ENCODE peak calls at places on chromosomes 13 and 19, in five cellular contexts. One of them, this sample, is unnamed.

GRCh38 chr13:46492946-46493345 is 60.0 kb upstream of the LRCH1 start:
- DNase-seq in GM12878: no peak
- DNase-seq in HEK293T: peak; percentile 54
- DNase-seq in HepG2: peak; percentile 22
- DNase-seq in H1: no peak
- DNase-seq in this sample: peak; percentile 9

GRCh38 chr19:42468273-42468796 is 25.6 kb upstream of the CXCL17 start:
- DNase-seq in GM12878: no peak
- DNase-seq in HEK293T: peak; percentile 54
- DNase-seq in HepG2: no peak
- DNase-seq in H1: no peak
- DNase-seq in this sample: no peak

GRCh38 chr19:35164418-35164817 is 9.9 kb downstream of the FXYD5 start:
- DNase-seq in GM12878: no peak
- DNase-seq in HEK293T: no peak
- DNase-seq in HepG2: no peak
- DNase-seq in H1: no peak
- DNase-seq in this sample: no peak

GRCh38 chr19:6774821-6775707 is 2.6 kb downstream of the VAV1 start:
- DNase-seq in GM12878: no peak
- DNase-seq in HEK293T: no peak
- DNase-seq in HepG2: no peak
- DNase-seq in H1: no peak
- DNase-seq in this sample: no peak

GRCh38 chr13:24313449-24313848 is 4.1 kb downstream of the C1QTNF9 start:
- DNase-seq in GM12878: no peak
- DNase-seq in HEK293T: no peak
- DNase-seq in HepG2: no peak
- DNase-seq in H1: no peak
- DNase-seq in this sample: no peak

GRCh38 chr13:74129500-74130144 is 4.6 kb downstream of the KLF12 start:
- DNase-seq in GM12878: no peak
- DNase-seq in HEK293T: peak; percentile 46
- DNase-seq in HepG2: no peak
- DNase-seq in H1: no peak
- DNase-seq in this sample: no peak

GRCh38 chr13:88005188-88005587 is 334.0 kb downstream of the SLITRK5 start:
- DNase-seq in GM12878: no peak
- DNase-seq in HEK293T: no peak
- DNase-seq in HepG2: no peak
- DNase-seq in H1: no peak
- DNase-seq in this sample: no peak

GRCh38 chr19:317710-318508 is 26.7 kb downstream of the MIER2 start:
- DNase-seq in GM12878: no peak
- DNase-seq in HEK293T: no peak
- DNase-seq in HepG2: no peak
- DNase-seq in H1: no peak
- DNase-seq in this sample: no peak

GRCh38 chr19:55673889-55674288 is 1.1 kb upstream of the EPN1 start:
- DNase-seq in GM12878: no peak
- DNase-seq in HEK293T: no peak
- DNase-seq in HepG2: no peak
- DNase-seq in H1: no peak
- DNase-seq in this sample: no peak

GRCh38 chr19:35106898-35107540 is 8.6 kb upstream of the FXYD3 start:
- DNase-seq in GM12878: no peak
- DNase-seq in HEK293T: no peak
- DNase-seq in HepG2: no peak
- DNase-seq in H1: no peak
- DNase-seq in this sample: no peak

GRCh38 chr13:60028021-60028420 is 135.7 kb downstream of the DIAPH3 start:
- DNase-seq in GM12878: no peak
- DNase-seq in HEK293T: no peak
- DNase-seq in HepG2: no peak
- DNase-seq in H1: no peak
- DNase-seq in this sample: no peak

GRCh38 chr19:40521276-40521675 is 54.5 kb downstream of the SPTBN4 start:
- DNase-seq in GM12878: no peak
- DNase-seq in HEK293T: no peak
- DNase-seq in HepG2: peak; percentile 39
- DNase-seq in H1: no peak
- DNase-seq in this sample: no peak

GRCh38 chr13:43597599-43597945 is 189.2 kb downstream of the ENOX1 start:
- DNase-seq in GM12878: no peak
- DNase-seq in HEK293T: no peak
- DNase-seq in HepG2: no peak
- DNase-seq in H1: no peak
- DNase-seq in this sample: no peak

DNA sequence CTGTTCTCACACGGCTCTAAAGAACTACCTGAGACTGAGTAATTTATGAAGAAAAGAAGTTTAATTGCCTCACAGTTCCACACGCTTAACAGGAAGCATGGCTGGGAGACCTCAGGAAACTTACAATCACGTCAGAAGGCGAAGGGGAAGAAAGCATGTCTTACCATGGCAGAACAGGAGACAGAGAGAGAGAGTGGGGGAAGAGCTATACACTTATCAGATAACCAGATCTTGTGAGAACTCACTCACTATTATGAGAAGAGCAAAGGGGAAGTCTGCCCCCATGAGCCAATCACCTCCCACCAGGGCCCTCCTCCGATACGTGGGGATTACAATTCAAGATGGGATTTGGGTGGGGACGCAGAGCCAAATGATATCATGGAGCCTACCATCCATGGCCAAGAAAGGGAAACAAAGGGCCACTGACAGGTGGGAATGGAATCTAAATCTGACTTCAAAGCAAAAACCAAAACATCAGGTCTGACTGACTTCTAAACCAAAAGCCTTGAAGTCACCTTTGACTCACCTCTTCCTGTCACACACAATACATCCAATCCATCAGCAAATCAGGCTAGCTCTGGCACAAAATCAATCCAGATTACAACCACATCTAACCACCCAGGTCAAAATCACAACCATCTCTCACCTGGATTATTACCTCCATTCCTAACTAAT is 189.7 kb downstream of the ENOX1 start:
- DNase-seq in GM12878: no peak
- DNase-seq in HEK293T: no peak
- DNase-seq in HepG2: no peak
- DNase-seq in H1: no peak
- DNase-seq in this sample: no peak
- TF ChIP-seq SUZ12 in GM12878: no peak
- TF ChIP-seq SUZ12 in HEK293T: no peak
- TF ChIP-seq SUZ12 in HepG2: no peak
- TF ChIP-seq SUZ12 in H1: no peak
- TF ChIP-seq SUZ12 in this sample: no peak

DNA sequence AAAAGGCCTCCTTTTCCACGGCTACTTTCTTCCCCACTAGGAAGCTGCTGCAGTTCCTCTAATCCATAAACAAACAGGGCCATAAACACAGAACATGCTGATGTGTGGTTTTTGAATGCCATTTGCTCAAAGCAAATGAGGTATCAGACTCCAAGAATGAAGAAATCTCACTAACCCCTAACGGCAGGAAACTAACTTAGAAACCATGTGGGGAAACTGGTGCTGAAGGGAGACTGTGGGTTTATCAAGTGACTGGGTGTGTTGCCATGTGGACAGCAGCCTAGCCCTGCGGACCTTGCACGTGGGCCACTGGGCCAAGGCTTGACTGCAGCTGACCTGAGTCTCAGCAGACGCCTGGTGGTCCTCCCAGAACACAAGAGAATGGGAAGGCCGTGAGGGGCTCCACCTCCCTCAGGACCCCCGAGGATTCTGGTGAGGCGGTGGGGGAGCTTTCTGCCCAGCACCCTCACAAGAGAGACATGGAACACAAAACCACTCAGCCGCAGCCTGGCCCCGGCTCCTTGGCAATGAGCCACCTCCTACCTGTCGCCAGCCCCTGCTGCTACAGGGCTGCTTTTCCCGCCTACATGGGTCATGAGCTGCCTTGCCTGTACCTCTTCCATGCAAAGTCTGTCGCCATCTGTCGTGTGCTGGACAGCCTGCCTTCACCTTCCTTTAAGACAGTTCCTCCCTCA is 10.6 kb downstream of the SLC15A1 start:
- DNase-seq in GM12878: no peak
- DNase-seq in HEK293T: no peak
- DNase-seq in HepG2: no peak
- DNase-seq in H1: no peak
- DNase-seq in this sample: no peak
- TF ChIP-seq SUZ12 in GM12878: no peak
- TF ChIP-seq SUZ12 in HEK293T: no peak
- TF ChIP-seq SUZ12 in HepG2: no peak
- TF ChIP-seq SUZ12 in H1: no peak
- TF ChIP-seq SUZ12 in this sample: no peak

GRCh38 chr19:38233740-38234251 is 9.8 kb upstream of the DPF1 start:
- DNase-seq in GM12878: no peak
- DNase-seq in HEK293T: peak; percentile 83
- DNase-seq in HepG2: peak; percentile 58
- DNase-seq in H1: peak; percentile 99
- DNase-seq in this sample: no peak
- TF ChIP-seq SUZ12 in GM12878: no peak
- TF ChIP-seq SUZ12 in HEK293T: no peak
- TF ChIP-seq SUZ12 in HepG2: no peak
- TF ChIP-seq SUZ12 in H1: no peak
- TF ChIP-seq SUZ12 in this sample: no peak

DNA sequence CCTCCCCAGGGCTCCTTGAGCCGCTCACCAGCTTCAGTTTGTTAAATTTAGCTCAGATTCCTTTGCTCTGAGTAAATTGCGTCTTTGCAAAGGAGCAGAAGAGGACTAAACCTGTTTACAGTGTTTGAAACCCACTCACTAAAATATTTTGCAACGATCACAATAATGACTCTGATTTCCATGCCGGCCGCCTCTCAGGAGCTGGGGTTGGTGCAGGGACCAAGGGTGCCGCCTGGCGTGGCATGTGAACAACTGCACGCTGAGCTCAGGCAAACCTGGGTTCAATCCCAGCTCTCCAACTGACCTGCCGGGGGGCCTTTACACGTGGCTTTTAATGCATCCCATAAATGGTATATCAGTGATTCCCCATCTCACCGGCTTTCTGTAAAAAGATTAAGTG is 68.7 kb upstream of the CACNA1A start:
- DNase-seq in GM12878: no peak
- DNase-seq in HEK293T: peak; percentile 62
- DNase-seq in HepG2: peak; percentile 7
- DNase-seq in H1: peak; percentile 48
- DNase-seq in this sample: peak; percentile 9
- TF ChIP-seq SUZ12 in GM12878: no peak
- TF ChIP-seq SUZ12 in HEK293T: no peak
- TF ChIP-seq SUZ12 in HepG2: no peak
- TF ChIP-seq SUZ12 in H1: no peak
- TF ChIP-seq SUZ12 in this sample: no peak

GRCh38 chr19:46411088-46412033 is 2.0 kb downstream of the CCDC8 start:
- DNase-seq in GM12878: no peak
- DNase-seq in HEK293T: no peak
- DNase-seq in HepG2: no peak
- DNase-seq in H1: no peak
- DNase-seq in this sample: no peak

GRCh38 chr19:46409146-46409545 is 4.2 kb downstream of the CCDC8 start:
- DNase-seq in GM12878: no peak
- DNase-seq in HEK293T: no peak
- DNase-seq in HepG2: no peak
- DNase-seq in H1: no peak
- DNase-seq in this sample: no peak

GRCh38 chr19:46407891-46408426 is 5.4 kb downstream of the CCDC8 start:
- DNase-seq in GM12878: no peak
- DNase-seq in HEK293T: no peak
- DNase-seq in HepG2: no peak
- DNase-seq in H1: no peak
- DNase-seq in this sample: no peak

GRCh38 chr19:46410205-46411087 is 2.9 kb downstream of the CCDC8 start:
- DNase-seq in GM12878: no peak
- DNase-seq in HEK293T: no peak
- DNase-seq in HepG2: no peak
- DNase-seq in H1: no peak
- DNase-seq in this sample: no peak

DNA sequence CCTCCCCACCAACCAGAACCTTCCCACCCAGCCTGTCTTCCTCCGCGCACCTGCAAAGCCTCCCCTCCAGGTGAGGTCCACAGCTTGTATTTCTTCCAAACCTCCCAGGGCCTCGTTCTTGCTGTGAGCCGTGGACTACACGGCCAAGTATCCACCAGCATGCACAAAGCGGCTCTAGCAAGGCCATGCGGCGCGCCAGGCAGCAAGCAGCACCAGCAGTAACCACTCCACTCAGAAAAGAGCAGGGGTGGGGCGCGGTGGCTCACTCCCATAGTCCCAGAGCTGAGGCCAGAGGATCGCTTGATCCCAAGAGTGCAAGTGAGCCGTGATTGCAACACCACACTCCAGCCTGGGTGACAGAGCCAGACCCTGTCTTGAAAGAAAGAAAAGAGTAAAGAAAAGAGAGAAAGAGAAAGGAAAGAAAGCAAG is 4.7 kb downstream of the CCDC8 start:
- DNase-seq in GM12878: no peak
- DNase-seq in HEK293T: no peak
- DNase-seq in HepG2: peak; percentile 25
- DNase-seq in H1: no peak
- DNase-seq in this sample: no peak
- TF ChIP-seq SUZ12 in GM12878: no peak
- TF ChIP-seq SUZ12 in HEK293T: no peak
- TF ChIP-seq SUZ12 in HepG2: no peak
- TF ChIP-seq SUZ12 in H1: no peak
- TF ChIP-seq SUZ12 in this sample: no peak

DNA sequence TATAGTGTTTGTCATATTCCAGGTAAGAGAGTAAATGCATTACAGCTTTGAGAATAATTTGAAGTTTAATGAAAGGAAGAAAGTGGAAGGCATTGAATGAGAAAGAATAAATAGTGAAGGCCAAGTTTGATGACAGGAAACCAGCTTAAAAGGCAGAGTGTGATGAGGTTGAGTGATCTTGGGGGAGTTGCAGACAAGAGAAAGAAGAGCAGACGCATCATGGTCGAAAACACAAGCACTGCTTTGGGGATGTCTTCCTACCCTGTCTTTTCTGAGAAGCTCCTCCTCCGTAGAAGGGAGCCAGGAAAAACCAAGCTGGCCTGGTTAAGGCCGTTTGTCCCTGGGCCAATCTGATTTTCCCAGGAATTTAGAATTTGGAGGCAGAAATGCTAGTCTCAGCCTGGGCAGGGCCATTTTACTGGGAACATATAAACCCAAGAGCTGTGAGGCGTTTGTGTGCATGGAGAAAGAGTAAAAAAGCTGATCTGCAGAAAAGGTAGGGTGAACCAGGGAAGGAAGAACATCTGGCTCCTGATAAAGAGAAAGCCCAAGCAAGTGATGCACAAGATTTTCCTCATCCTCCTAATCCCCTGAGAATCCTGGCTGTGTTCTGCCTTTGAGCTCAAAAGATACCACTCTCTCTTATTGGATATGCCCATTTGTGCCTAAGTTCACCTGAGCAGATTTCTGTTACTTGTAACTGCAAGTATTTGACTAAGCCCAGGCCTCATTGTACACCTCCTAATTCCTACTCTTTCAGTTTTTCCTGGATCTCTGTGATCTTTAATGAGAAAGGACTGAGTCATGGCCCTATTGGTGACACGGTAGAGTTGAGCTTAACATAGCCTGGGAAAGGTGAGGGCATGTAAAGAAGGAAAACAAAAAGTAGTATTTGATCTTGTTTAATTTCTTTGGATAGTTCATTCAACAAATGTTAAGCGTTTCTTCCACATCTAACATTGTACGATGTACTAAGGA is 80.0 kb downstream of the WDFY2 start:
- DNase-seq in GM12878: no peak
- DNase-seq in HEK293T: no peak
- DNase-seq in HepG2: no peak
- DNase-seq in H1: no peak
- DNase-seq in this sample: no peak
- TF ChIP-seq SUZ12 in GM12878: no peak
- TF ChIP-seq SUZ12 in HEK293T: no peak
- TF ChIP-seq SUZ12 in HepG2: no peak
- TF ChIP-seq SUZ12 in H1: no peak
- TF ChIP-seq SUZ12 in this sample: no peak

This sample was measured in NT2/D1.